ENCODE peak calls at places on chromosomes 6 and 20, in five cellular contexts. R is activated T-cell treated with anti-CD3 and anti-CD28 coated beads, Interleukin-2, amount 50 U/mL, for 72 hours; K is CD4-positive, alpha-beta T cell; C is NCI-H2081; L is HS-27A. S is an unnamed sample.

GRCh38 chr6:75581231-75581630 is 20.4 kb upstream of the SENP6 start:
- DNase-seq in C (no peak), L (no peak), R (no peak), K (no peak), S (no peak)

GRCh38 chr6:156687875-156688549 is 89.2 kb upstream of the ARID1B start:
- DNase-seq in L (no peak), C (peak), K (no peak), R (no peak), S (peak)

GRCh38 chr20:5056801-5057599 is 55.7 kb upstream of the SLC23A2 start:
- DNase-seq in L (no peak), K (peak), C (no peak), R (peak), S (peak)

GRCh38 chr6:168841609-168842278 is 400.8 kb downstream of the SMOC2 start:
- DNase-seq in K (no peak), C (no peak), R (no peak), L (no peak), S (no peak)

GRCh38 chr6:32046450-32047083 is 8.4 kb downstream of the CYP21A2 start:
- DNase-seq in C (peak), L (no peak), R (no peak), K (no peak), S (no peak)

GRCh38 chr6:55918639-55919038 is 43.2 kb upstream of the BMP5 start:
- DNase-seq in R (no peak), C (no peak), K (no peak), L (no peak), S (no peak)

GRCh38 chr20:48407710-48408109 is 420.1 kb downstream of the PREX1 start:
- DNase-seq in K (no peak), C (no peak), L (no peak), R (no peak), S (no peak)

GRCh38 chr6:36595168-36595818 is 1.1 kb downstream of the SRSF3 start:
- DNase-seq in R (no peak), L (no peak), K (no peak), C (peak), S (no peak)

GRCh38 chr20:23331450-23331849 is 19.1 kb upstream of the NXT1 start:
- DNase-seq in L (no peak), C (no peak), R (no peak), K (no peak), S (no peak)

GRCh38 chr6:137933696-137934095 is 66.6 kb downstream of the TNFAIP3 start:
- DNase-seq in R (no peak), L (no peak), K (no peak), C (no peak), S (no peak)

GRCh38 chr6:3229566-3230274 is 2.3 kb upstream of the TUBB2B start:
- DNase-seq in C (peak), L (no peak), K (no peak), R (peak), S (no peak)

GRCh38 chr20:43843096-43843964 is 71.3 kb upstream of the TOX2 start:
- DNase-seq in L (peak), C (no peak), K (no peak), R (no peak), S (no peak)

GRCh38 chr20:48787861-48788375 is 39.9 kb downstream of the PREX1 start:
- DNase-seq in R (peak), C (no peak), L (no peak), K (no peak), S (no peak)

GRCh38 chr6:84776392-84776791 is 12.0 kb upstream of the TBX18 start:
- DNase-seq in K (no peak), C (no peak), L (no peak), R (no peak), S (no peak)

GRCh38 chr6:34990971-34991560 is 102.0 kb downstream of the ANKS1A start:
- DNase-seq in C (no peak), R (no peak), K (no peak), L (no peak), S (no peak)

GRCh38 chr6:44473870-44474631 is 86.5 kb downstream of the CDC5L start:
- DNase-seq in R (no peak), L (no peak), K (no peak), C (no peak), S (no peak)

GRCh38 chr6:30615219-30615957 is 1.7 kb downstream of the PPP1R10 start:
- DNase-seq in R (peak), L (peak), C (peak), K (no peak), S (no peak)

GRCh38 chr6:150235218-150235617 is 92.4 kb downstream of the PPP1R14C start:
- DNase-seq in C (no peak), L (no peak), R (no peak), K (no peak), S (no peak)

GRCh38 chr6:116165596-116165995 is 39.7 kb upstream of the COL10A1 start:
- DNase-seq in C (no peak), L (no peak), R (no peak), K (no peak), S (no peak)

GRCh38 chr6:144232434-144233223 is 52.5 kb upstream of the UTRN start:
- DNase-seq in R (no peak), K (no peak), C (no peak), L (no peak), S (no peak)

GRCh38 chr6:49401063-49401462 is 62.0 kb downstream of the MMUT start:
- DNase-seq in R (no peak), K (no peak), C (no peak), L (peak), S (no peak)

GRCh38 chr6:139161169-139161568 is 26.3 kb downstream of the HECA start:
- DNase-seq in L (no peak), C (no peak), K (peak), R (peak), S (no peak)

GRCh38 chr6:85747654-85748053 is 105.0 kb upstream of the SYNCRIP start:
- DNase-seq in C (no peak), L (no peak), K (no peak), R (no peak), S (no peak)

GRCh38 chr6:7424967-7425807 is 35.6 kb downstream of the RIOK1 start:
- DNase-seq in L (no peak), C (no peak), R (no peak), K (no peak), S (no peak)

GRCh38 chr6:37488464-37488863 is 11.2 kb downstream of the CCDC167 start:
- DNase-seq in L (no peak), R (peak), K (peak), C (no peak), S (no peak)

GRCh38 chr20:45111799-45112471 is 3.0 kb downstream of the WFDC5 start:
- DNase-seq in C (peak), K (no peak), R (no peak), L (no peak), S (no peak)